ENCODE peak calls at places on chromosomes 11 and 22, in ten cellular contexts. E is IMR-90, S is bronchial epithelial cell, J is uterus, L is fibroblast of lung, G is dorsolateral prefrontal cortex, A is stomach, F is upper lobe of right lung, X is RWPE2, W is endodermal cell. C is an unnamed sample.

GRCh38 chr11:69102161-69102695 is 53.5 kb downstream of the TPCN2 start:
- DNase-seq in E (no peak), J (no peak), S (no peak), X (no peak), L (no peak), F (no peak), A (no peak), W (no peak), G (no peak), C (no peak)

GRCh38 chr11:76656087-76656531 is 14.4 kb downstream of the LRRC32 start:
- DNase-seq in E (no peak), S (no peak), A (no peak), X (no peak), J (no peak), G (no peak), F (no peak), W (peak; percentile 48), L (no peak), C (peak; percentile 21)

GRCh38 chr11:70641366-70641765 is 243.0 kb downstream of the CTTN start:
- DNase-seq in A (no peak), G (no peak), W (peak; percentile 63), X (no peak), S (no peak), L (no peak), E (no peak), J (no peak), F (no peak), C (no peak)

GRCh38 chr11:34682822-34683221 is 61.9 kb downstream of the EHF start:
- DNase-seq in X (no peak), G (no peak), F (no peak), E (peak; percentile 39), J (no peak), A (no peak), S (peak; percentile 86), W (no peak), L (peak; percentile 66), C (no peak)

GRCh38 chr11:118171274-118172062 is 5.0 kb downstream of the SCN2B start:
- DNase-seq in S (peak; percentile 42), A (peak; percentile 78), J (peak; percentile 71), E (peak; percentile 36), F (peak; percentile 85), L (peak; percentile 24), W (peak; percentile 95), X (peak; percentile 60), G (peak; percentile 77), C (peak; percentile 45)

GRCh38 chr11:129785383-129786111 is 30.1 kb upstream of the TMEM45B start:
- DNase-seq in G (no peak), X (no peak), L (peak; percentile 5), S (peak; percentile 50), W (no peak), E (peak; percentile 1), F (no peak), A (no peak), J (no peak), C (no peak)

GRCh38 chr11:128508785-128509518 is 78.4 kb downstream of the ETS1 start:
- DNase-seq in S (peak; percentile 65), X (no peak), J (no peak), W (no peak), G (no peak), E (peak; percentile 86), L (peak; percentile 60), F (no peak), A (no peak), C (no peak)

GRCh38 chr11:132471491-132471890 is 1060.8 kb downstream of the OPCML start:
- DNase-seq in X (no peak), G (no peak), L (peak; percentile 52), W (no peak), S (peak; percentile 55), E (no peak), F (no peak), J (no peak), A (no peak), C (no peak)

GRCh38 chr11:71176812-71177211 is 75.6 kb downstream of the SHANK2 start:
- DNase-seq in S (no peak), G (no peak), F (no peak), E (peak; percentile 10), X (no peak), J (no peak), W (no peak), L (no peak), A (no peak), C (no peak)

GRCh38 chr11:35214181-35214770 is 75.3 kb downstream of the CD44 start:
- DNase-seq in L (no peak), G (no peak), J (no peak), W (no peak), S (no peak), X (no peak), E (no peak), F (no peak), A (no peak), C (no peak)

GRCh38 chr11:132493786-132494185 is 1038.5 kb downstream of the OPCML start:
- DNase-seq in E (no peak), A (no peak), J (no peak), F (no peak), S (no peak), G (no peak), L (no peak), W (no peak), X (no peak), C (no peak)

GRCh38 chr11:32328392-32328791 is 106.9 kb downstream of the WT1 start:
- DNase-seq in A (no peak), W (no peak), X (no peak), G (no peak), S (no peak), F (no peak), J (no peak), E (no peak), L (no peak), C (no peak)

GRCh38 chr11:17063171-17064002 is 14.1 kb downstream of the RPS13 start:
- DNase-seq in L (peak; percentile 28), A (peak; percentile 79), F (peak; percentile 82), E (peak; percentile 27), W (peak; percentile 93), S (peak; percentile 42), J (no peak), G (peak; percentile 66), X (no peak), C (no peak)

GRCh38 chr11:12122083-12122482 is 11.7 kb downstream of the MICAL2 start:
- DNase-seq in F (peak; percentile 72), A (no peak), X (no peak), J (no peak), W (peak; percentile 84), S (no peak), E (no peak), G (no peak), L (no peak), C (no peak)

GRCh38 chr22:27218012-27218483 is 560.7 kb downstream of the MIAT start:
- DNase-seq in J (no peak), W (no peak), G (no peak), X (no peak), L (no peak), E (no peak), F (no peak), S (no peak), A (no peak), C (no peak)

GRCh38 chr11:64960719-64961118 is 11.2 kb downstream of the MAJIN start:
- DNase-seq in G (no peak), A (no peak), F (no peak), X (no peak), L (no peak), S (no peak), W (no peak), J (no peak), E (no peak), C (no peak)

GRCh38 chr11:105315287-105315686 is 175.7 kb upstream of the CARD18 start:
- DNase-seq in J (no peak), F (no peak), E (no peak), L (no peak), X (no peak), G (no peak), W (no peak), A (no peak), S (peak; percentile 29), C (no peak)

GRCh38 chr11:10602945-10603344 is 34.5 kb upstream of the LYVE1 start:
- DNase-seq in F (no peak), J (no peak), E (no peak), L (no peak), X (no peak), S (no peak), A (no peak), G (no peak), W (no peak), C (no peak)
- H3K4me3 ChIP-seq in F (no peak overlapping the region), J (no peak overlapping the region), E (no peak overlapping the region), L (no peak overlapping the region), X (no peak overlapping the region), S (no peak overlapping the region), A (no peak overlapping the region), G (no peak overlapping the region), W (no peak overlapping the region), C (no peak overlapping the region)

GRCh38 chr22:50585781-50586180 is 3.1 kb upstream of the CHKB start:
- DNase-seq in L (no peak), G (no peak), F (peak; percentile 23), E (no peak), S (no peak), J (no peak), X (no peak), A (no peak), W (no peak), C (no peak)
- TF ChIP-seq CTCF in L (no peak), G (no peak), F (no peak), E (no peak), S (no peak), J (no peak), X (no peak), A (no peak), W (no peak), C (no peak)

GRCh38 chr11:2569321-2569721 is 124.5 kb downstream of the KCNQ1 start:
- DNase-seq in E (no peak), L (no peak), S (no peak), W (peak; percentile 30), J (no peak), G (no peak), F (peak; percentile 52), A (no peak), X (no peak), C (no peak)
- H3K27me3 ChIP-seq in E (peaks cover 15% of the 10 kb centered on the region), L (no peaks in the 10 kb centered on the region), S (no peaks in the 10 kb centered on the region), W (peaks cover 10% of the 10 kb centered on the region), J (no peaks in the 10 kb centered on the region), G (no peaks in the 10 kb centered on the region), F (no peaks in the 10 kb centered on the region), A (no peaks in the 10 kb centered on the region), X (no peaks in the 10 kb centered on the region), C (no peaks in the 10 kb centered on the region)

GRCh38 chr11:119342023-119342300 is 1.3 kb upstream of the C1QTNF5 start:
- DNase-seq in E (no peak), G (no peak), J (no peak), L (no peak), A (no peak), F (no peak), S (no peak), X (peak; percentile 35), W (no peak), C (peak; percentile 62)

GRCh38 chr11:119339581-119340334 is 925 bp downstream of the C1QTNF5 start:
- DNase-seq in F (peak; percentile 89), S (no peak), A (peak; percentile 73), X (no peak), W (peak; percentile 92), J (peak; percentile 70), E (no peak), L (peak; percentile 42), G (peak; percentile 76), C (peak; percentile 61)

GRCh38 chr11:119341222-119342022 is 739 bp upstream of the C1QTNF5 start:
- DNase-seq in G (no peak), F (no peak), J (no peak), X (no peak), L (no peak), A (no peak), W (peak; percentile 66), E (no peak), S (no peak), C (no peak)

GRCh38 chr11:119338946-119339580 is 1.6 kb downstream of the C1QTNF5 start:
- DNase-seq in L (no peak), J (no peak), X (no peak), W (peak; percentile 63), F (peak; percentile 51), S (no peak), G (no peak), A (no peak), E (no peak), C (no peak)

GRCh38 chr11:119340335-119341221 is at the start of gene C1QTNF5:
- DNase-seq in X (peak; percentile 49), L (peak; percentile 71), A (peak; percentile 88), E (peak; percentile 57), J (peak; percentile 87), W (peak; percentile 79), G (no peak), F (peak; percentile 88), S (no peak), C (peak; percentile 95)
- H3K4me3 ChIP-seq in X (peak within 1 kb of the TSS; percentile 31), L (peak within 1 kb of the TSS; percentile 45), A (peak within 1 kb of the TSS; percentile 65), E (peak within 1 kb of the TSS; percentile 49), J (peak within 1 kb of the TSS; percentile 63), W (peak within 1 kb of the TSS; percentile 62), G (peak within 1 kb of the TSS; percentile 62), F (peak within 1 kb of the TSS; percentile 54), S (peak within 1 kb of the TSS; percentile 29), C (peak within 1 kb of the TSS; percentile 80)